ENCODE peak calls at places on chromosomes 1 and 21, in ten cellular contexts. One of them, this sample, is unnamed.

GRCh38 chr1:47424336-47424982 is 8.4 kb downstream of the FOXE3 start:
- DNase-seq in heart right ventricle: no peak
- DNase-seq in psoas muscle: no peak
- DNase-seq in BE2C: no peak
- DNase-seq in upper lobe of right lung: no peak
- DNase-seq in uterus: no peak
- DNase-seq in hepatocyte: peak; percentile 66
- DNase-seq in naive thymus-derived CD4-positive, alpha-beta T cell: no peak
- DNase-seq in sigmoid colon: no peak
- DNase-seq in aorta: no peak
- DNase-seq in this sample: peak; percentile 74

GRCh38 chr21:32499249-32500055 is 85.9 kb downstream of the TCP10L start:
- DNase-seq in heart right ventricle: peak; percentile 68
- DNase-seq in psoas muscle: no peak
- DNase-seq in BE2C: no peak
- DNase-seq in upper lobe of right lung: no peak
- DNase-seq in uterus: no peak
- DNase-seq in hepatocyte: peak; percentile 10
- DNase-seq in naive thymus-derived CD4-positive, alpha-beta T cell: no peak
- DNase-seq in sigmoid colon: peak; percentile 49
- DNase-seq in aorta: no peak
- DNase-seq in this sample: no peak

GRCh38 chr1:184929711-184930202 is 44.6 kb downstream of the NIBAN1 start:
- DNase-seq in heart right ventricle: no peak
- DNase-seq in psoas muscle: no peak
- DNase-seq in BE2C: no peak
- DNase-seq in upper lobe of right lung: no peak
- DNase-seq in uterus: no peak
- DNase-seq in hepatocyte: peak; percentile 20
- DNase-seq in naive thymus-derived CD4-positive, alpha-beta T cell: no peak
- DNase-seq in sigmoid colon: no peak
- DNase-seq in aorta: no peak
- DNase-seq in this sample: no peak

GRCh38 chr1:25253911-25254310 is 6.7 kb upstream of the RSRP1 start:
- DNase-seq in heart right ventricle: no peak
- DNase-seq in psoas muscle: no peak
- DNase-seq in BE2C: no peak
- DNase-seq in upper lobe of right lung: no peak
- DNase-seq in uterus: no peak
- DNase-seq in hepatocyte: no peak
- DNase-seq in naive thymus-derived CD4-positive, alpha-beta T cell: no peak
- DNase-seq in sigmoid colon: no peak
- DNase-seq in aorta: no peak
- DNase-seq in this sample: no peak

GRCh38 chr1:221875004-221875330 is 133.1 kb upstream of the DUSP10 start:
- DNase-seq in heart right ventricle: no peak
- DNase-seq in psoas muscle: no peak
- DNase-seq in BE2C: no peak
- DNase-seq in upper lobe of right lung: no peak
- DNase-seq in uterus: no peak
- DNase-seq in hepatocyte: no peak
- DNase-seq in naive thymus-derived CD4-positive, alpha-beta T cell: no peak
- DNase-seq in sigmoid colon: no peak
- DNase-seq in aorta: no peak
- DNase-seq in this sample: no peak

GRCh38 chr21:31912501-31912900 is 39.7 kb downstream of the HUNK start:
- DNase-seq in heart right ventricle: no peak
- DNase-seq in psoas muscle: no peak
- DNase-seq in BE2C: no peak
- DNase-seq in upper lobe of right lung: no peak
- DNase-seq in uterus: no peak
- DNase-seq in hepatocyte: no peak
- DNase-seq in naive thymus-derived CD4-positive, alpha-beta T cell: no peak
- DNase-seq in sigmoid colon: no peak
- DNase-seq in aorta: no peak
- DNase-seq in this sample: no peak

GRCh38 chr1:150507912-150508864 is at the start of gene ECM1:
- DNase-seq in heart right ventricle: peak; percentile 79
- DNase-seq in psoas muscle: peak; percentile 59
- DNase-seq in BE2C: peak; percentile 35
- DNase-seq in upper lobe of right lung: no peak
- DNase-seq in uterus: peak; percentile 68
- DNase-seq in hepatocyte: peak; percentile 64
- DNase-seq in naive thymus-derived CD4-positive, alpha-beta T cell: no peak
- DNase-seq in sigmoid colon: peak; percentile 87
- DNase-seq in aorta: peak; percentile 80
- DNase-seq in this sample: no peak

GRCh38 chr1:25687221-25688017 is 70.8 kb downstream of the MAN1C1 start:
- DNase-seq in heart right ventricle: no peak
- DNase-seq in psoas muscle: no peak
- DNase-seq in BE2C: no peak
- DNase-seq in upper lobe of right lung: no peak
- DNase-seq in uterus: no peak
- DNase-seq in hepatocyte: no peak
- DNase-seq in naive thymus-derived CD4-positive, alpha-beta T cell: no peak
- DNase-seq in sigmoid colon: no peak
- DNase-seq in aorta: no peak
- DNase-seq in this sample: no peak

GRCh38 chr21:34609244-34609950 is 5.5 kb downstream of the RCAN1 start:
- DNase-seq in heart right ventricle: no peak
- DNase-seq in psoas muscle: no peak
- DNase-seq in BE2C: no peak
- DNase-seq in upper lobe of right lung: no peak
- DNase-seq in uterus: no peak
- DNase-seq in hepatocyte: no peak
- DNase-seq in naive thymus-derived CD4-positive, alpha-beta T cell: no peak
- DNase-seq in sigmoid colon: no peak
- DNase-seq in aorta: no peak
- DNase-seq in this sample: peak; percentile 69

GRCh38 chr1:54546651-54547348 is 1.2 kb upstream of the ACOT11 start:
- DNase-seq in heart right ventricle: no peak
- DNase-seq in psoas muscle: no peak
- DNase-seq in BE2C: no peak
- DNase-seq in upper lobe of right lung: no peak
- DNase-seq in uterus: no peak
- DNase-seq in hepatocyte: peak; percentile 30
- DNase-seq in naive thymus-derived CD4-positive, alpha-beta T cell: no peak
- DNase-seq in sigmoid colon: no peak
- DNase-seq in aorta: no peak
- DNase-seq in this sample: no peak

GRCh38 chr1:75522389-75522788 is 88.5 kb downstream of the SLC44A5 start:
- DNase-seq in heart right ventricle: peak; percentile 7
- DNase-seq in psoas muscle: no peak
- DNase-seq in BE2C: no peak
- DNase-seq in upper lobe of right lung: no peak
- DNase-seq in uterus: no peak
- DNase-seq in hepatocyte: peak; percentile 16
- DNase-seq in naive thymus-derived CD4-positive, alpha-beta T cell: no peak
- DNase-seq in sigmoid colon: no peak
- DNase-seq in aorta: no peak
- DNase-seq in this sample: no peak

GRCh38 chr1:162193815-162194214 is 124.3 kb downstream of the NOS1AP start:
- DNase-seq in heart right ventricle: peak; percentile 17
- DNase-seq in psoas muscle: no peak
- DNase-seq in BE2C: peak; percentile 53
- DNase-seq in upper lobe of right lung: no peak
- DNase-seq in uterus: no peak
- DNase-seq in hepatocyte: no peak
- DNase-seq in naive thymus-derived CD4-positive, alpha-beta T cell: no peak
- DNase-seq in sigmoid colon: no peak
- DNase-seq in aorta: no peak
- DNase-seq in this sample: no peak

GRCh38 chr1:160083968-160084770 is 2.8 kb downstream of the KCNJ9 start:
- DNase-seq in heart right ventricle: peak; percentile 48
- DNase-seq in psoas muscle: peak; percentile 48
- DNase-seq in BE2C: peak; percentile 61
- DNase-seq in upper lobe of right lung: peak; percentile 90
- DNase-seq in uterus: no peak
- DNase-seq in hepatocyte: peak; percentile 87
- DNase-seq in naive thymus-derived CD4-positive, alpha-beta T cell: peak; percentile 52
- DNase-seq in sigmoid colon: peak; percentile 82
- DNase-seq in aorta: peak; percentile 82
- DNase-seq in this sample: peak; percentile 74

GRCh38 chr1:2341706-2342383 is 49.5 kb downstream of the MORN1 start:
- DNase-seq in heart right ventricle: no peak
- DNase-seq in psoas muscle: peak; percentile 4
- DNase-seq in BE2C: no peak
- DNase-seq in upper lobe of right lung: no peak
- DNase-seq in uterus: no peak
- DNase-seq in hepatocyte: no peak
- DNase-seq in naive thymus-derived CD4-positive, alpha-beta T cell: no peak
- DNase-seq in sigmoid colon: no peak
- DNase-seq in aorta: peak; percentile 64
- DNase-seq in this sample: no peak

GRCh38 chr1:209652121-209652742 is at the start of gene LAMB3:
- DNase-seq in heart right ventricle: no peak
- DNase-seq in psoas muscle: no peak
- DNase-seq in BE2C: no peak
- DNase-seq in upper lobe of right lung: peak; percentile 82
- DNase-seq in uterus: no peak
- DNase-seq in hepatocyte: peak; percentile 73
- DNase-seq in naive thymus-derived CD4-positive, alpha-beta T cell: no peak
- DNase-seq in sigmoid colon: no peak
- DNase-seq in aorta: no peak
- DNase-seq in this sample: no peak

GRCh38 chr1:7670334-7671145 is 100.6 kb upstream of the VAMP3 start:
- DNase-seq in heart right ventricle: peak; percentile 44
- DNase-seq in psoas muscle: peak; percentile 61
- DNase-seq in BE2C: peak; percentile 38
- DNase-seq in upper lobe of right lung: no peak
- DNase-seq in uterus: no peak
- DNase-seq in hepatocyte: no peak
- DNase-seq in naive thymus-derived CD4-positive, alpha-beta T cell: no peak
- DNase-seq in sigmoid colon: no peak
- DNase-seq in aorta: no peak
- DNase-seq in this sample: no peak

GRCh38 chr1:243253211-243253926 is 1.7 kb downstream of the CEP170 start:
- DNase-seq in heart right ventricle: no peak
- DNase-seq in psoas muscle: no peak
- DNase-seq in BE2C: no peak
- DNase-seq in upper lobe of right lung: no peak
- DNase-seq in uterus: no peak
- DNase-seq in hepatocyte: no peak
- DNase-seq in naive thymus-derived CD4-positive, alpha-beta T cell: no peak
- DNase-seq in sigmoid colon: no peak
- DNase-seq in aorta: no peak
- DNase-seq in this sample: peak; percentile 85

GRCh38 chr1:30743584-30744059 is 14.0 kb downstream of the LAPTM5 start:
- DNase-seq in heart right ventricle: no peak
- DNase-seq in psoas muscle: no peak
- DNase-seq in BE2C: no peak
- DNase-seq in upper lobe of right lung: no peak
- DNase-seq in uterus: no peak
- DNase-seq in hepatocyte: no peak
- DNase-seq in naive thymus-derived CD4-positive, alpha-beta T cell: peak; percentile 81
- DNase-seq in sigmoid colon: no peak
- DNase-seq in aorta: no peak
- DNase-seq in this sample: no peak

GRCh38 chr1:205430631-205431305 is 8.9 kb upstream of the LEMD1 start:
- DNase-seq in heart right ventricle: peak; percentile 51
- DNase-seq in psoas muscle: peak; percentile 59
- DNase-seq in BE2C: no peak
- DNase-seq in upper lobe of right lung: peak; percentile 75
- DNase-seq in uterus: no peak
- DNase-seq in hepatocyte: peak; percentile 69
- DNase-seq in naive thymus-derived CD4-positive, alpha-beta T cell: peak; percentile 51
- DNase-seq in sigmoid colon: peak; percentile 74
- DNase-seq in aorta: peak; percentile 85
- DNase-seq in this sample: peak; percentile 53

GRCh38 chr1:203726417-203726867 is 38.5 kb upstream of the LAX1 start:
- DNase-seq in heart right ventricle: no peak
- DNase-seq in psoas muscle: no peak
- DNase-seq in BE2C: peak; percentile 61
- DNase-seq in upper lobe of right lung: no peak
- DNase-seq in uterus: no peak
- DNase-seq in hepatocyte: peak; percentile 19
- DNase-seq in naive thymus-derived CD4-positive, alpha-beta T cell: no peak
- DNase-seq in sigmoid colon: no peak
- DNase-seq in aorta: no peak
- DNase-seq in this sample: no peak
- H3K36me3 ChIP-seq in heart right ventricle: peaks cover 100% of the 10 kb centered on the region
- H3K36me3 ChIP-seq in psoas muscle: peaks cover 99% of the 10 kb centered on the region
- H3K36me3 ChIP-seq in BE2C: no peaks in the 10 kb centered on the region
- H3K36me3 ChIP-seq in upper lobe of right lung: peaks cover 88% of the 10 kb centered on the region
- H3K36me3 ChIP-seq in uterus: no peaks in the 10 kb centered on the region
- H3K36me3 ChIP-seq in hepatocyte: no peaks in the 10 kb centered on the region
- H3K36me3 ChIP-seq in naive thymus-derived CD4-positive, alpha-beta T cell: peaks cover 53% of the 10 kb centered on the region
- H3K36me3 ChIP-seq in sigmoid colon: peaks cover 88% of the 10 kb centered on the region
- H3K36me3 ChIP-seq in aorta: peaks cover 9% of the 10 kb centered on the region
- H3K36me3 ChIP-seq in this sample: peaks cover 16% of the 10 kb centered on the region

GRCh38 chr1:56448937-56449336 is 130.4 kb downstream of the PLPP3 start:
- DNase-seq in heart right ventricle: no peak
- DNase-seq in psoas muscle: no peak
- DNase-seq in BE2C: no peak
- DNase-seq in upper lobe of right lung: no peak
- DNase-seq in uterus: peak; percentile 50
- DNase-seq in hepatocyte: peak; percentile 62
- DNase-seq in naive thymus-derived CD4-positive, alpha-beta T cell: no peak
- DNase-seq in sigmoid colon: peak; percentile 78
- DNase-seq in aorta: no peak
- DNase-seq in this sample: no peak
- H3K9me3 ChIP-seq in heart right ventricle: no peaks in the 10 kb centered on the region
- H3K9me3 ChIP-seq in psoas muscle: no peaks in the 10 kb centered on the region
- H3K9me3 ChIP-seq in BE2C: no peaks in the 10 kb centered on the region
- H3K9me3 ChIP-seq in upper lobe of right lung: no peaks in the 10 kb centered on the region
- H3K9me3 ChIP-seq in uterus: no peaks in the 10 kb centered on the region
- H3K9me3 ChIP-seq in hepatocyte: no peaks in the 10 kb centered on the region
- H3K9me3 ChIP-seq in naive thymus-derived CD4-positive, alpha-beta T cell: no peaks in the 10 kb centered on the region
- H3K9me3 ChIP-seq in sigmoid colon: no peaks in the 10 kb centered on the region
- H3K9me3 ChIP-seq in aorta: no peaks in the 10 kb centered on the region
- H3K9me3 ChIP-seq in this sample: no peaks in the 10 kb centered on the region

GRCh38 chr1:110375490-110375889 is 15.3 kb downstream of the SLC16A4 start:
- DNase-seq in heart right ventricle: no peak
- DNase-seq in psoas muscle: no peak
- DNase-seq in BE2C: no peak
- DNase-seq in upper lobe of right lung: no peak
- DNase-seq in uterus: no peak
- DNase-seq in hepatocyte: no peak
- DNase-seq in naive thymus-derived CD4-positive, alpha-beta T cell: no peak
- DNase-seq in sigmoid colon: no peak
- DNase-seq in aorta: no peak
- DNase-seq in this sample: no peak
- H3K36me3 ChIP-seq in heart right ventricle: peaks cover 80% of the 10 kb centered on the region
- H3K36me3 ChIP-seq in psoas muscle: peaks cover 84% of the 10 kb centered on the region
- H3K36me3 ChIP-seq in BE2C: peaks cover 46% of the 10 kb centered on the region
- H3K36me3 ChIP-seq in upper lobe of right lung: peaks cover 74% of the 10 kb centered on the region
- H3K36me3 ChIP-seq in uterus: no peaks in the 10 kb centered on the region
- H3K36me3 ChIP-seq in hepatocyte: peaks cover 4% of the 10 kb centered on the region
- H3K36me3 ChIP-seq in naive thymus-derived CD4-positive, alpha-beta T cell: no peaks in the 10 kb centered on the region
- H3K36me3 ChIP-seq in sigmoid colon: peaks cover 22% of the 10 kb centered on the region
- H3K36me3 ChIP-seq in aorta: peaks cover 5% of the 10 kb centered on the region
- H3K36me3 ChIP-seq in this sample: peaks cover 64% of the 10 kb centered on the region

DNA sequence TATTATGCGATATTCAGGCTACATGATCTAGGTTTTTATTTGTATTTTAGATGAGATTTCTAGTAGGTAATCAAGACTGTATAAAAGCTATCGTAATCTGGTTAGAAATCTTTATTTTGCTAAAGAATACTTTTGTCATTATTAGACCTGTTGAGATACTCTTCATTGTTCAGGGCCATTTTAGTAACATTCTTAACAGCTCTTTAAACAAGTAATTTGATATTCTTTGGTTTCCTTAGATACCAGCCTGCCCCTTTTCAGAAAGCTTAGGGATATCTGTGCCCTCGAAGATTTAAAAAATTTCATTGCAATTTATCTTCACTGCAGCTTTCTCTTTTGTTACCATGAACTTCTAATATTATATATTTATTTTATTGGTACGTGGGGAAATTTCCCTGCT is 18.9 kb downstream of the ADGRL2 start:
- DNase-seq in heart right ventricle: no peak
- DNase-seq in psoas muscle: no peak
- DNase-seq in BE2C: no peak
- DNase-seq in upper lobe of right lung: no peak
- DNase-seq in uterus: no peak
- DNase-seq in hepatocyte: no peak
- DNase-seq in naive thymus-derived CD4-positive, alpha-beta T cell: no peak
- DNase-seq in sigmoid colon: no peak
- DNase-seq in aorta: no peak
- DNase-seq in this sample: peak; percentile 81
- H3K9me3 ChIP-seq in heart right ventricle: no peaks in the 10 kb centered on the region
- H3K9me3 ChIP-seq in psoas muscle: no peaks in the 10 kb centered on the region
- H3K9me3 ChIP-seq in BE2C: no peaks in the 10 kb centered on the region
- H3K9me3 ChIP-seq in upper lobe of right lung: no peaks in the 10 kb centered on the region
- H3K9me3 ChIP-seq in uterus: no peaks in the 10 kb centered on the region
- H3K9me3 ChIP-seq in hepatocyte: no peaks in the 10 kb centered on the region
- H3K9me3 ChIP-seq in naive thymus-derived CD4-positive, alpha-beta T cell: no peaks in the 10 kb centered on the region
- H3K9me3 ChIP-seq in sigmoid colon: no peaks in the 10 kb centered on the region
- H3K9me3 ChIP-seq in aorta: no peaks in the 10 kb centered on the region
- H3K9me3 ChIP-seq in this sample: no peaks in the 10 kb centered on the region